ENCODE peak calls at places on chromosomes 7 and 10, in six cellular contexts. One of them, this sample, is unnamed.

GRCh38 chr7:24216576-24217116 is 67.3 kb upstream of the NPY start:
- DNase-seq in NCI-H345: no peak
- DNase-seq in GM12865: no peak
- DNase-seq in naive thymus-derived CD4-positive, alpha-beta T cell: no peak
- DNase-seq in cardiac muscle cell: peak
- DNase-seq in NCI-H2107: no peak
- DNase-seq in this sample: no peak

GRCh38 chr10:77236700-77237099 is 400.9 kb downstream of the KCNMA1 start:
- DNase-seq in NCI-H345: no peak
- DNase-seq in GM12865: no peak
- DNase-seq in naive thymus-derived CD4-positive, alpha-beta T cell: no peak
- DNase-seq in cardiac muscle cell: no peak
- DNase-seq in NCI-H2107: no peak
- DNase-seq in this sample: no peak

GRCh38 chr10:14039968-14040668 is 290.6 kb downstream of the FRMD4A start:
- DNase-seq in NCI-H345: no peak
- DNase-seq in GM12865: no peak
- DNase-seq in naive thymus-derived CD4-positive, alpha-beta T cell: no peak
- DNase-seq in cardiac muscle cell: peak
- DNase-seq in NCI-H2107: no peak
- DNase-seq in this sample: no peak

GRCh38 chr7:117092801-117093200 is 139.5 kb downstream of the ST7 start:
- DNase-seq in NCI-H345: no peak
- DNase-seq in GM12865: no peak
- DNase-seq in naive thymus-derived CD4-positive, alpha-beta T cell: no peak
- DNase-seq in cardiac muscle cell: no peak
- DNase-seq in NCI-H2107: no peak
- DNase-seq in this sample: no peak

GRCh38 chr7:116930156-116930913 is 23.0 kb upstream of the ST7 start:
- DNase-seq in NCI-H345: peak
- DNase-seq in GM12865: peak
- DNase-seq in naive thymus-derived CD4-positive, alpha-beta T cell: peak
- DNase-seq in cardiac muscle cell: peak
- DNase-seq in NCI-H2107: peak
- DNase-seq in this sample: peak

GRCh38 chr10:120600871-120601644 is 144.0 kb downstream of the PLPP4 start:
- DNase-seq in NCI-H345: no peak
- DNase-seq in GM12865: peak
- DNase-seq in naive thymus-derived CD4-positive, alpha-beta T cell: no peak
- DNase-seq in cardiac muscle cell: no peak
- DNase-seq in NCI-H2107: no peak
- DNase-seq in this sample: no peak

GRCh38 chr7:115297651-115298050 is 375.8 kb downstream of the MDFIC start:
- DNase-seq in NCI-H345: no peak
- DNase-seq in GM12865: no peak
- DNase-seq in naive thymus-derived CD4-positive, alpha-beta T cell: no peak
- DNase-seq in cardiac muscle cell: peak
- DNase-seq in NCI-H2107: no peak
- DNase-seq in this sample: peak

GRCh38 chr10:51651063-51651462 is 48.3 kb downstream of the CSTF2T start:
- DNase-seq in NCI-H345: no peak
- DNase-seq in GM12865: no peak
- DNase-seq in naive thymus-derived CD4-positive, alpha-beta T cell: no peak
- DNase-seq in cardiac muscle cell: peak
- DNase-seq in NCI-H2107: no peak
- DNase-seq in this sample: no peak

GRCh38 chr10:24974978-24975377 is 22.6 kb upstream of the PRTFDC1 start:
- DNase-seq in NCI-H345: no peak
- DNase-seq in GM12865: no peak
- DNase-seq in naive thymus-derived CD4-positive, alpha-beta T cell: no peak
- DNase-seq in cardiac muscle cell: peak
- DNase-seq in NCI-H2107: no peak
- DNase-seq in this sample: peak

GRCh38 chr10:7272008-7272407 is 138.8 kb downstream of the SFMBT2 start:
- DNase-seq in NCI-H345: no peak
- DNase-seq in GM12865: no peak
- DNase-seq in naive thymus-derived CD4-positive, alpha-beta T cell: no peak
- DNase-seq in cardiac muscle cell: no peak
- DNase-seq in NCI-H2107: no peak
- DNase-seq in this sample: no peak

GRCh38 chr10:119608316-119609155 is 11.8 kb upstream of the TIAL1 start:
- DNase-seq in NCI-H345: peak
- DNase-seq in GM12865: peak
- DNase-seq in naive thymus-derived CD4-positive, alpha-beta T cell: no peak
- DNase-seq in cardiac muscle cell: peak
- DNase-seq in NCI-H2107: no peak
- DNase-seq in this sample: peak

GRCh38 chr10:62640386-62640785 is 164.1 kb upstream of the ADO start:
- DNase-seq in NCI-H345: no peak
- DNase-seq in GM12865: no peak
- DNase-seq in naive thymus-derived CD4-positive, alpha-beta T cell: no peak
- DNase-seq in cardiac muscle cell: peak
- DNase-seq in NCI-H2107: no peak
- DNase-seq in this sample: no peak

GRCh38 chr7:49774459-49775064 is 1.1 kb downstream of the VWC2 start:
- DNase-seq in NCI-H345: peak
- DNase-seq in GM12865: no peak
- DNase-seq in naive thymus-derived CD4-positive, alpha-beta T cell: no peak
- DNase-seq in cardiac muscle cell: no peak
- DNase-seq in NCI-H2107: no peak
- DNase-seq in this sample: no peak

GRCh38 chr7:39560997-39561396 is 5.2 kb upstream of the YAE1 start:
- DNase-seq in NCI-H345: no peak
- DNase-seq in GM12865: no peak
- DNase-seq in naive thymus-derived CD4-positive, alpha-beta T cell: no peak
- DNase-seq in cardiac muscle cell: no peak
- DNase-seq in NCI-H2107: no peak
- DNase-seq in this sample: no peak

GRCh38 chr10:73060738-73061635 is 35.7 kb downstream of the P4HA1 start:
- DNase-seq in NCI-H345: peak
- DNase-seq in GM12865: peak
- DNase-seq in naive thymus-derived CD4-positive, alpha-beta T cell: no peak
- DNase-seq in cardiac muscle cell: peak
- DNase-seq in NCI-H2107: no peak
- DNase-seq in this sample: peak

GRCh38 chr7:98754041-98754479 is 115.8 kb downstream of the TMEM130 start:
- DNase-seq in NCI-H345: no peak
- DNase-seq in GM12865: peak
- DNase-seq in naive thymus-derived CD4-positive, alpha-beta T cell: no peak
- DNase-seq in cardiac muscle cell: peak
- DNase-seq in NCI-H2107: no peak
- DNase-seq in this sample: peak

GRCh38 chr10:24957624-24958435 is 5.4 kb upstream of the PRTFDC1 start:
- DNase-seq in NCI-H345: no peak
- DNase-seq in GM12865: no peak
- DNase-seq in naive thymus-derived CD4-positive, alpha-beta T cell: no peak
- DNase-seq in cardiac muscle cell: peak
- DNase-seq in NCI-H2107: no peak
- DNase-seq in this sample: peak

GRCh38 chr7:42076870-42077269 is 160.1 kb downstream of the GLI3 start:
- DNase-seq in NCI-H345: no peak
- DNase-seq in GM12865: no peak
- DNase-seq in naive thymus-derived CD4-positive, alpha-beta T cell: no peak
- DNase-seq in cardiac muscle cell: no peak
- DNase-seq in NCI-H2107: no peak
- DNase-seq in this sample: no peak

GRCh38 chr7:157714166-157715070 is 377.6 kb downstream of the DNAJB6 start:
- DNase-seq in NCI-H345: no peak
- DNase-seq in GM12865: no peak
- DNase-seq in naive thymus-derived CD4-positive, alpha-beta T cell: peak
- DNase-seq in cardiac muscle cell: no peak
- DNase-seq in NCI-H2107: no peak
- DNase-seq in this sample: no peak

GRCh38 chr7:143054621-143055020 is 2.5 kb downstream of the OR6V1 start:
- DNase-seq in NCI-H345: no peak
- DNase-seq in GM12865: no peak
- DNase-seq in naive thymus-derived CD4-positive, alpha-beta T cell: no peak
- DNase-seq in cardiac muscle cell: no peak
- DNase-seq in NCI-H2107: no peak
- DNase-seq in this sample: no peak

GRCh38 chr7:157429001-157429679 is 92.3 kb downstream of the DNAJB6 start:
- DNase-seq in NCI-H345: peak
- DNase-seq in GM12865: no peak
- DNase-seq in naive thymus-derived CD4-positive, alpha-beta T cell: no peak
- DNase-seq in cardiac muscle cell: no peak
- DNase-seq in NCI-H2107: no peak
- DNase-seq in this sample: no peak

GRCh38 chr10:97974526-97975525 is 55.6 kb downstream of the CRTAC1 start:
- DNase-seq in NCI-H345: no peak
- DNase-seq in GM12865: no peak
- DNase-seq in naive thymus-derived CD4-positive, alpha-beta T cell: no peak
- DNase-seq in cardiac muscle cell: no peak
- DNase-seq in NCI-H2107: no peak
- DNase-seq in this sample: no peak

GRCh38 chr10:132765435-132765834 is 20.5 kb downstream of the NKX6-2 start:
- DNase-seq in NCI-H345: no peak
- DNase-seq in GM12865: no peak
- DNase-seq in naive thymus-derived CD4-positive, alpha-beta T cell: no peak
- DNase-seq in cardiac muscle cell: no peak
- DNase-seq in NCI-H2107: no peak
- DNase-seq in this sample: no peak

GRCh38 chr7:155255660-155256059 is 42.0 kb upstream of the INSIG1 start:
- DNase-seq in NCI-H345: no peak
- DNase-seq in GM12865: no peak
- DNase-seq in naive thymus-derived CD4-positive, alpha-beta T cell: no peak
- DNase-seq in cardiac muscle cell: no peak
- DNase-seq in NCI-H2107: no peak
- DNase-seq in this sample: no peak

GRCh38 chr7:99579281-99579955 is 18.6 kb upstream of the TMEM225B start:
- DNase-seq in NCI-H345: no peak
- DNase-seq in GM12865: no peak
- DNase-seq in naive thymus-derived CD4-positive, alpha-beta T cell: no peak
- DNase-seq in cardiac muscle cell: no peak
- DNase-seq in NCI-H2107: no peak
- DNase-seq in this sample: no peak

GRCh38 chr7:11300231-11300630 is 326.6 kb downstream of the PHF14 start:
- DNase-seq in NCI-H345: no peak
- DNase-seq in GM12865: no peak
- DNase-seq in naive thymus-derived CD4-positive, alpha-beta T cell: no peak
- DNase-seq in cardiac muscle cell: no peak
- DNase-seq in NCI-H2107: no peak
- DNase-seq in this sample: no peak

GRCh38 chr10:129442866-129443265 is 24.2 kb upstream of the MGMT start:
- DNase-seq in NCI-H345: no peak
- DNase-seq in GM12865: no peak
- DNase-seq in naive thymus-derived CD4-positive, alpha-beta T cell: no peak
- DNase-seq in cardiac muscle cell: no peak
- DNase-seq in NCI-H2107: no peak
- DNase-seq in this sample: peak

GRCh38 chr10:115432188-115432819 is 339.1 kb downstream of the ATRNL1 start:
- DNase-seq in NCI-H345: no peak
- DNase-seq in GM12865: peak
- DNase-seq in naive thymus-derived CD4-positive, alpha-beta T cell: no peak
- DNase-seq in cardiac muscle cell: peak
- DNase-seq in NCI-H2107: no peak
- DNase-seq in this sample: peak

GRCh38 chr10:96831200-96831866 is 765 bp upstream of the LCOR start:
- DNase-seq in NCI-H345: no peak
- DNase-seq in GM12865: no peak
- DNase-seq in naive thymus-derived CD4-positive, alpha-beta T cell: no peak
- DNase-seq in cardiac muscle cell: no peak
- DNase-seq in NCI-H2107: no peak
- DNase-seq in this sample: no peak

GRCh38 chr10:75651452-75651851 is 220.0 kb downstream of the LRMDA start:
- DNase-seq in NCI-H345: no peak
- DNase-seq in GM12865: peak
- DNase-seq in naive thymus-derived CD4-positive, alpha-beta T cell: no peak
- DNase-seq in cardiac muscle cell: no peak
- DNase-seq in NCI-H2107: no peak
- DNase-seq in this sample: no peak

GRCh38 chr10:728603-729002 is 39.1 kb upstream of the DIP2C start:
- DNase-seq in NCI-H345: no peak
- DNase-seq in GM12865: no peak
- DNase-seq in naive thymus-derived CD4-positive, alpha-beta T cell: no peak
- DNase-seq in cardiac muscle cell: no peak
- DNase-seq in NCI-H2107: no peak
- DNase-seq in this sample: no peak

GRCh38 chr10:130135676-130136213 is 446 bp upstream of the GLRX3 start:
- DNase-seq in NCI-H345: no peak
- DNase-seq in GM12865: no peak
- DNase-seq in naive thymus-derived CD4-positive, alpha-beta T cell: no peak
- DNase-seq in cardiac muscle cell: no peak
- DNase-seq in NCI-H2107: no peak
- DNase-seq in this sample: no peak

GRCh38 chr10:71547841-71548493 is 151.2 kb downstream of the CDH23 start:
- DNase-seq in NCI-H345: no peak
- DNase-seq in GM12865: no peak
- DNase-seq in naive thymus-derived CD4-positive, alpha-beta T cell: no peak
- DNase-seq in cardiac muscle cell: peak
- DNase-seq in NCI-H2107: no peak
- DNase-seq in this sample: no peak

GRCh38 chr10:70621497-70622078 is 19.0 kb upstream of the PRF1 start:
- DNase-seq in NCI-H345: no peak
- DNase-seq in GM12865: peak
- DNase-seq in naive thymus-derived CD4-positive, alpha-beta T cell: no peak
- DNase-seq in cardiac muscle cell: no peak
- DNase-seq in NCI-H2107: no peak
- DNase-seq in this sample: no peak

GRCh38 chr7:157572622-157573021 is 235.8 kb downstream of the DNAJB6 start:
- DNase-seq in NCI-H345: no peak
- DNase-seq in GM12865: no peak
- DNase-seq in naive thymus-derived CD4-positive, alpha-beta T cell: no peak
- DNase-seq in cardiac muscle cell: no peak
- DNase-seq in NCI-H2107: no peak
- DNase-seq in this sample: no peak